ENCODE peak calls at places on chromosomes 3 and 15, in seven cellular contexts. One of them, this sample, is unnamed.

GRCh38 chr3:153980252-153980590 is 141.0 kb upstream of the ARHGEF26 start:
- DNase-seq in NCI-H1105 treated with DMSO at 0.1 percent for 48 hours: no peak
- DNase-seq in T-helper 2 cell: no peak
- DNase-seq in tibial artery: no peak
- DNase-seq in stimulated activated CD8-positive, alpha-beta memory T cell treated with anti-CD3 and anti-CD28 coated beads, Interleukin-4, amount 100 ng/mL, for 48 hours: no peak
- DNase-seq in cardiac fibroblast: no peak
- DNase-seq in GM04504: no peak
- DNase-seq in this sample: no peak

GRCh38 chr15:89113263-89113662 is 25.0 kb downstream of the ABHD2 start:
- DNase-seq in NCI-H1105 treated with DMSO at 0.1 percent for 48 hours: no peak
- DNase-seq in T-helper 2 cell: no peak
- DNase-seq in tibial artery: no peak
- DNase-seq in stimulated activated CD8-positive, alpha-beta memory T cell treated with anti-CD3 and anti-CD28 coated beads, Interleukin-4, amount 100 ng/mL, for 48 hours: no peak
- DNase-seq in cardiac fibroblast: no peak
- DNase-seq in GM04504: no peak
- DNase-seq in this sample: no peak

GRCh38 chr3:154849408-154849807 is 230.7 kb upstream of the MME start:
- DNase-seq in NCI-H1105 treated with DMSO at 0.1 percent for 48 hours: no peak
- DNase-seq in T-helper 2 cell: no peak
- DNase-seq in tibial artery: no peak
- DNase-seq in stimulated activated CD8-positive, alpha-beta memory T cell treated with anti-CD3 and anti-CD28 coated beads, Interleukin-4, amount 100 ng/mL, for 48 hours: no peak
- DNase-seq in cardiac fibroblast: no peak
- DNase-seq in GM04504: no peak
- DNase-seq in this sample: no peak

GRCh38 chr3:61565569-61565968 is 4.2 kb downstream of the PTPRG start:
- DNase-seq in NCI-H1105 treated with DMSO at 0.1 percent for 48 hours: no peak
- DNase-seq in T-helper 2 cell: no peak
- DNase-seq in tibial artery: no peak
- DNase-seq in stimulated activated CD8-positive, alpha-beta memory T cell treated with anti-CD3 and anti-CD28 coated beads, Interleukin-4, amount 100 ng/mL, for 48 hours: no peak
- DNase-seq in cardiac fibroblast: peak
- DNase-seq in GM04504: no peak
- DNase-seq in this sample: no peak

GRCh38 chr15:91752081-91752810 is 101.3 kb upstream of the SLCO3A1 start:
- DNase-seq in NCI-H1105 treated with DMSO at 0.1 percent for 48 hours: no peak
- DNase-seq in T-helper 2 cell: no peak
- DNase-seq in tibial artery: no peak
- DNase-seq in stimulated activated CD8-positive, alpha-beta memory T cell treated with anti-CD3 and anti-CD28 coated beads, Interleukin-4, amount 100 ng/mL, for 48 hours: no peak
- DNase-seq in cardiac fibroblast: no peak
- DNase-seq in GM04504: no peak
- DNase-seq in this sample: no peak

GRCh38 chr15:76994001-76994400 is 925 bp upstream of the PSTPIP1 start:
- DNase-seq in NCI-H1105 treated with DMSO at 0.1 percent for 48 hours: no peak
- DNase-seq in T-helper 2 cell: peak
- DNase-seq in tibial artery: peak
- DNase-seq in stimulated activated CD8-positive, alpha-beta memory T cell treated with anti-CD3 and anti-CD28 coated beads, Interleukin-4, amount 100 ng/mL, for 48 hours: peak
- DNase-seq in cardiac fibroblast: peak
- DNase-seq in GM04504: no peak
- DNase-seq in this sample: peak

GRCh38 chr3:81554805-81555204 is 206.6 kb downstream of the GBE1 start:
- DNase-seq in NCI-H1105 treated with DMSO at 0.1 percent for 48 hours: no peak
- DNase-seq in T-helper 2 cell: no peak
- DNase-seq in tibial artery: no peak
- DNase-seq in stimulated activated CD8-positive, alpha-beta memory T cell treated with anti-CD3 and anti-CD28 coated beads, Interleukin-4, amount 100 ng/mL, for 48 hours: no peak
- DNase-seq in cardiac fibroblast: peak
- DNase-seq in GM04504: no peak
- DNase-seq in this sample: no peak

GRCh38 chr15:45635191-45635638 is 386 bp downstream of the SQOR start:
- DNase-seq in NCI-H1105 treated with DMSO at 0.1 percent for 48 hours: no peak
- DNase-seq in T-helper 2 cell: peak
- DNase-seq in tibial artery: peak
- DNase-seq in stimulated activated CD8-positive, alpha-beta memory T cell treated with anti-CD3 and anti-CD28 coated beads, Interleukin-4, amount 100 ng/mL, for 48 hours: peak
- DNase-seq in cardiac fibroblast: no peak
- DNase-seq in GM04504: no peak
- DNase-seq in this sample: peak

GRCh38 chr3:55267206-55267930 is 219.7 kb downstream of the WNT5A start:
- DNase-seq in NCI-H1105 treated with DMSO at 0.1 percent for 48 hours: no peak
- DNase-seq in T-helper 2 cell: no peak
- DNase-seq in tibial artery: no peak
- DNase-seq in stimulated activated CD8-positive, alpha-beta memory T cell treated with anti-CD3 and anti-CD28 coated beads, Interleukin-4, amount 100 ng/mL, for 48 hours: no peak
- DNase-seq in cardiac fibroblast: peak
- DNase-seq in GM04504: no peak
- DNase-seq in this sample: no peak

GRCh38 chr3:9047465-9048346 is 84.4 kb upstream of the RAD18 start:
- DNase-seq in NCI-H1105 treated with DMSO at 0.1 percent for 48 hours: no peak
- DNase-seq in T-helper 2 cell: no peak
- DNase-seq in tibial artery: no peak
- DNase-seq in stimulated activated CD8-positive, alpha-beta memory T cell treated with anti-CD3 and anti-CD28 coated beads, Interleukin-4, amount 100 ng/mL, for 48 hours: no peak
- DNase-seq in cardiac fibroblast: no peak
- DNase-seq in GM04504: no peak
- DNase-seq in this sample: no peak